ENCODE peak calls at places on chromosome 16, in four cellular contexts. One of them, this sample, is unnamed.
A peak's percentile ranks its signal among the peaks of the same experiment; 100 is the strongest.

GRCh38 chr16:12435730-12436129 is 368.0 kb downstream of the CPPED1 start:
- DNase-seq in NCI-H1105 treated with DMSO at 0.1 percent for 48 hours: no peak
- DNase-seq in HTR-8/SVneo: no peak
- DNase-seq in NCI-H460: no peak
- DNase-seq in this sample: no peak

GRCh38 chr16:67963325-67964321 is 4.8 kb downstream of the SLC12A4 start:
- DNase-seq in HTR-8/SVneo: no peak
- DNase-seq in NCI-H460: no peak
- DNase-seq in NCI-H1105 treated with DMSO at 0.1 percent for 48 hours: no peak
- DNase-seq in this sample: no peak

GRCh38 chr16:67987460-67988160 is 7.3 kb upstream of the DPEP3 start:
- DNase-seq in NCI-H460: no peak
- DNase-seq in NCI-H1105 treated with DMSO at 0.1 percent for 48 hours: no peak
- DNase-seq in HTR-8/SVneo: no peak
- DNase-seq in this sample: no peak

GRCh38 chr16:2426941-2427361 is 2.3 kb upstream of the CCNF start:
- DNase-seq in HTR-8/SVneo: no peak
- DNase-seq in NCI-H460: no peak
- DNase-seq in NCI-H1105 treated with DMSO at 0.1 percent for 48 hours: no peak
- DNase-seq in this sample: no peak

GRCh38 chr16:81495321-81496234 is 51.0 kb downstream of the CMIP start:
- DNase-seq in NCI-H460: no peak
- DNase-seq in NCI-H1105 treated with DMSO at 0.1 percent for 48 hours: no peak
- DNase-seq in HTR-8/SVneo: no peak
- DNase-seq in this sample: no peak

GRCh38 chr16:2468142-2468724 is 2.9 kb upstream of the NTN3 start:
- DNase-seq in NCI-H460: peak; percentile 25
- DNase-seq in NCI-H1105 treated with DMSO at 0.1 percent for 48 hours: peak; percentile 88
- DNase-seq in HTR-8/SVneo: no peak
- DNase-seq in this sample: no peak

GRCh38 chr16:19287241-19287640 is 1.7 kb downstream of the CLEC19A start:
- DNase-seq in NCI-H1105 treated with DMSO at 0.1 percent for 48 hours: no peak
- DNase-seq in HTR-8/SVneo: no peak
- DNase-seq in NCI-H460: no peak
- DNase-seq in this sample: no peak

GRCh38 chr16:12846592-12846991 is 42.9 kb upstream of the CPPED1 start:
- DNase-seq in HTR-8/SVneo: no peak
- DNase-seq in NCI-H1105 treated with DMSO at 0.1 percent for 48 hours: no peak
- DNase-seq in NCI-H460: no peak
- DNase-seq in this sample: no peak

GRCh38 chr16:2189252-2189893 is 7.0 kb downstream of the CASKIN1 start:
- DNase-seq in NCI-H1105 treated with DMSO at 0.1 percent for 48 hours: no peak
- DNase-seq in NCI-H460: no peak
- DNase-seq in HTR-8/SVneo: no peak
- DNase-seq in this sample: no peak

GRCh38 chr16:88713054-88713453 is 6.8 kb downstream of the CTU2 start:
- DNase-seq in NCI-H1105 treated with DMSO at 0.1 percent for 48 hours: no peak
- DNase-seq in HTR-8/SVneo: no peak
- DNase-seq in NCI-H460: no peak
- DNase-seq in this sample: no peak

GRCh38 chr16:83717814-83718213 is 90.0 kb upstream of the HSBP1 start:
- DNase-seq in NCI-H1105 treated with DMSO at 0.1 percent for 48 hours: no peak
- DNase-seq in HTR-8/SVneo: peak; percentile 34
- DNase-seq in NCI-H460: no peak
- DNase-seq in this sample: no peak

GRCh38 chr16:46607529-46607928 is 13.7 kb downstream of the SHCBP1 start:
- DNase-seq in HTR-8/SVneo: peak; percentile 19
- DNase-seq in NCI-H1105 treated with DMSO at 0.1 percent for 48 hours: peak; percentile 51
- DNase-seq in NCI-H460: peak; percentile 62
- DNase-seq in this sample: peak; percentile 39

GRCh38 chr16:87540072-87540976 is 47.5 kb upstream of the ZCCHC14 start:
- DNase-seq in NCI-H1105 treated with DMSO at 0.1 percent for 48 hours: no peak
- DNase-seq in HTR-8/SVneo: no peak
- DNase-seq in NCI-H460: no peak
- DNase-seq in this sample: no peak

GRCh38 chr16:11757671-11758545 is 15.3 kb upstream of the TXNDC11 start:
- DNase-seq in NCI-H460: no peak
- DNase-seq in HTR-8/SVneo: peak; percentile 29
- DNase-seq in NCI-H1105 treated with DMSO at 0.1 percent for 48 hours: no peak
- DNase-seq in this sample: peak; percentile 41

GRCh38 chr16:31477220-31478216 is 5.4 kb upstream of the SLC5A2 start:
- DNase-seq in HTR-8/SVneo: no peak
- DNase-seq in NCI-H1105 treated with DMSO at 0.1 percent for 48 hours: no peak
- DNase-seq in NCI-H460: no peak
- DNase-seq in this sample: no peak

GRCh38 chr16:23148513-23149266 is 562 bp downstream of the USP31 start:
- DNase-seq in HTR-8/SVneo: peak; percentile 23
- DNase-seq in NCI-H460: peak; percentile 42
- DNase-seq in NCI-H1105 treated with DMSO at 0.1 percent for 48 hours: peak; percentile 42
- DNase-seq in this sample: no peak

GRCh38 chr16:58850019-58850626 is 116.0 kb upstream of the GOT2 start:
- DNase-seq in HTR-8/SVneo: no peak
- DNase-seq in NCI-H1105 treated with DMSO at 0.1 percent for 48 hours: no peak
- DNase-seq in NCI-H460: peak; percentile 29
- DNase-seq in this sample: no peak

GRCh38 chr16:53068423-53068833 is 13.6 kb downstream of the CHD9 start:
- DNase-seq in HTR-8/SVneo: no peak
- DNase-seq in NCI-H1105 treated with DMSO at 0.1 percent for 48 hours: no peak
- DNase-seq in NCI-H460: no peak
- DNase-seq in this sample: no peak

GRCh38 chr16:14303654-14304394 is 232.7 kb downstream of the MRTFB start:
- DNase-seq in HTR-8/SVneo: no peak
- DNase-seq in NCI-H1105 treated with DMSO at 0.1 percent for 48 hours: no peak
- DNase-seq in NCI-H460: no peak
- DNase-seq in this sample: no peak

GRCh38 chr16:89133457-89134127 is 38.0 kb upstream of the CDH15 start:
- DNase-seq in NCI-H460: no peak
- DNase-seq in NCI-H1105 treated with DMSO at 0.1 percent for 48 hours: no peak
- DNase-seq in HTR-8/SVneo: no peak
- DNase-seq in this sample: no peak

GRCh38 chr16:74984194-74984669 is 691 bp downstream of the WDR59 start:
- DNase-seq in NCI-H1105 treated with DMSO at 0.1 percent for 48 hours: no peak
- DNase-seq in HTR-8/SVneo: no peak
- DNase-seq in NCI-H460: no peak
- DNase-seq in this sample: no peak

GRCh38 chr16:59210955-59211541 is 476.9 kb upstream of the GOT2 start:
- DNase-seq in NCI-H460: peak; percentile 85
- DNase-seq in NCI-H1105 treated with DMSO at 0.1 percent for 48 hours: no peak
- DNase-seq in HTR-8/SVneo: peak; percentile 6
- DNase-seq in this sample: peak; percentile 37

GRCh38 chr16:5761592-5761991 is 664.0 kb upstream of the EEF2KMT start:
- DNase-seq in HTR-8/SVneo: no peak
- DNase-seq in NCI-H1105 treated with DMSO at 0.1 percent for 48 hours: no peak
- DNase-seq in NCI-H460: no peak
- DNase-seq in this sample: no peak

GRCh38 chr16:89565506-89566372 is 5.3 kb downstream of the RPL13 start:
- DNase-seq in NCI-H1105 treated with DMSO at 0.1 percent for 48 hours: peak; percentile 8
- DNase-seq in HTR-8/SVneo: no peak
- DNase-seq in NCI-H460: no peak
- DNase-seq in this sample: no peak

This sample was measured in smooth muscle cell of the brain vasculature.